ENCODE peak calls at places on chromosomes 3 and 15, in five cellular contexts. B, X, M, Y and A are unnamed samples.

GRCh38 chr3:138944842-138945645 is 1.9 kb downstream of the FOXL2 start:
- DNase-seq in B (peak; percentile 77), X (peak; percentile 18), M (no peak), Y (no peak), A (peak; percentile 76)

GRCh38 chr3:13348671-13349396 is 71.3 kb downstream of the NUP210 start:
- DNase-seq in B (no peak), X (no peak), M (no peak), Y (no peak), A (no peak)

GRCh38 chr3:98329392-98330124 is 24.1 kb upstream of the OR5K4 start:
- DNase-seq in B (no peak), X (peak; percentile 15), M (no peak), Y (peak; percentile 13), A (no peak)

GRCh38 chr15:75214293-75215096 is 12.8 kb downstream of the C15orf39 start:
- DNase-seq in B (no peak), X (no peak), M (no peak), Y (peak; percentile 17), A (no peak)

GRCh38 chr3:184299488-184300376 is 691 bp downstream of the PSMD2 start:
- DNase-seq in B (no peak), X (no peak), M (no peak), Y (no peak), A (no peak)

GRCh38 chr15:48087844-48088243 is 32.9 kb upstream of the SLC24A5 start:
- DNase-seq in B (no peak), X (no peak), M (no peak), Y (no peak), A (no peak)

GRCh38 chr15:69468241-69469121 is 15.9 kb downstream of the RPLP1 start:
- DNase-seq in B (no peak), X (peak; percentile 61), M (no peak), Y (peak; percentile 62), A (no peak)

GRCh38 chr15:74156678-74157411 is 16.7 kb upstream of the ISLR start:
- DNase-seq in B (peak; percentile 65), X (no peak), M (no peak), Y (no peak), A (no peak)

GRCh38 chr15:99845009-99845408 is 111.8 kb upstream of the LYSMD4 start:
- DNase-seq in B (no peak), X (no peak), M (no peak), Y (no peak), A (no peak)

GRCh38 chr15:92074646-92075045 is 221.1 kb downstream of the SLCO3A1 start:
- DNase-seq in B (no peak), X (no peak), M (no peak), Y (no peak), A (no peak)

GRCh38 chr15:93424131-93424530 is 335.1 kb upstream of the RGMA start:
- DNase-seq in B (no peak), X (no peak), M (no peak), Y (no peak), A (no peak)

GRCh38 chr3:87426916-87427315 is 150.5 kb upstream of the POU1F1 start:
- DNase-seq in B (no peak), X (no peak), M (no peak), Y (no peak), A (no peak)

GRCh38 chr3:168877899-168878298 is 782.2 kb upstream of the GOLIM4 start:
- DNase-seq in B (no peak), X (no peak), M (no peak), Y (no peak), A (no peak)

GRCh38 chr3:11510001-11510760 is 133.5 kb downstream of the VGLL4 start:
- DNase-seq in B (no peak), X (no peak), M (no peak), Y (no peak), A (no peak)

GRCh38 chr3:129052675-129053074 is 7.9 kb upstream of the GP9 start:
- DNase-seq in B (no peak), X (peak; percentile 56), M (no peak), Y (no peak), A (peak; percentile 55)

GRCh38 chr15:49758856-49759255 is 138.0 kb downstream of the DTWD1 start:
- DNase-seq in B (no peak), X (no peak), M (no peak), Y (no peak), A (no peak)

GRCh38 chr3:184158394-184158793 is 3.2 kb downstream of the DVL3 start:
- DNase-seq in B (no peak), X (no peak), M (no peak), Y (no peak), A (peak; percentile 41)

GRCh38 chr15:52483712-52484111 is 45.0 kb downstream of the MYO5A start:
- DNase-seq in B (no peak), X (no peak), M (no peak), Y (peak; percentile 35), A (no peak)

GRCh38 chr15:27017168-27017809 is 46.3 kb downstream of the GABRG3 start:
- DNase-seq in B (no peak), X (no peak), M (peak; percentile 49), Y (peak; percentile 27), A (no peak)

GRCh38 chr15:43134157-43134637 is 811 bp downstream of the TMEM62 start:
- DNase-seq in B (no peak), X (no peak), M (no peak), Y (no peak), A (no peak)

GRCh38 chr3:112038863-112039262 is 4.3 kb downstream of the TMPRSS7 start:
- DNase-seq in B (no peak), X (no peak), M (no peak), Y (no peak), A (no peak)

GRCh38 chr3:100458814-100459213 is 33.6 kb upstream of the TMEM45A start:
- DNase-seq in B (no peak), X (no peak), M (no peak), Y (no peak), A (no peak)

GRCh38 chr15:101051291-101052030 is 132.3 kb downstream of the LRRK1 start:
- DNase-seq in B (peak; percentile 72), X (no peak), M (no peak), Y (no peak), A (peak; percentile 63)

GRCh38 chr3:197847866-197848401 is 56.9 kb downstream of the LRCH3 start:
- DNase-seq in B (no peak), X (peak; percentile 18), M (peak; percentile 45), Y (no peak), A (no peak)

GRCh38 chr3:123642182-123642956 is 57.5 kb upstream of the HACD2 start:
- DNase-seq in B (no peak), X (peak; percentile 84), M (peak; percentile 60), Y (peak; percentile 73), A (peak; percentile 77)

GRCh38 chr3:16864610-16865313 is 20.0 kb upstream of the PLCL2 start:
- DNase-seq in B (no peak), X (no peak), M (no peak), Y (no peak), A (no peak)

GRCh38 chr15:81209635-81210034 is 13.0 kb downstream of the IL16 start:
- DNase-seq in B (no peak), X (no peak), M (no peak), Y (no peak), A (no peak)
- TF ChIP-seq POLR2AphosphoS5 in B (no peak), X (no peak), M (no peak), Y (no peak), A (no peak)

GRCh38 chr3:185332026-185332735 is 30.8 kb upstream of the MAP3K13 start:
- DNase-seq in B (no peak), X (no peak), M (no peak), Y (peak; percentile 69), A (no peak)

GRCh38 chr3:185337231-185337816 is 25.6 kb upstream of the MAP3K13 start:
- DNase-seq in B (no peak), X (no peak), M (no peak), Y (no peak), A (no peak)

GRCh38 chr3:185330644-185331043 is 32.3 kb upstream of the MAP3K13 start:
- DNase-seq in B (no peak), X (no peak), M (no peak), Y (no peak), A (no peak)

GRCh38 chr3:185339945-185340344 is 23.0 kb upstream of the MAP3K13 start:
- DNase-seq in B (no peak), X (no peak), M (no peak), Y (no peak), A (no peak)

DNA sequence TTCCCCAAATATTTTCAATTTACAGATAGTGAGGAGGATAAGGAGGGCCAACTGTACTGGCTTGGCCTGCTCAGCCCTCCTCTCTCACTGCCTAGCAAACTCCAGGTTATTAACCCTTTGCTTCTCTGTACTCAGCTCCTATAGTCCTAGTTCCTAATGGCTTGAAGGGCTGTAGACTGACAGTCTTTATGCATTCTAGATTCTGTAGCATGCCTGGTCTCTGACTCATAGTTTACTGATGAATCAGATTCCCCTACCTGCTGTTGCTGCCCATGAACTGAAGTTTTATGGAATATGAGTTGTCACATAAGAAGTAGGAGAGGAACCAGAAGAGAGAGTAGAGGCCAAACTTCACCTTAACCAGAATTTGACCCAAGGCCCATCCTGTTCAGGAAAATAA is 27.1 kb upstream of the MAP3K13 start:
- DNase-seq in B (no peak), X (no peak), M (no peak), Y (no peak), A (no peak)
- TF ChIP-seq POLR2AphosphoS5 in B (no peak), X (peak; percentile 32), M (no peak), Y (no peak), A (no peak)

DNA sequence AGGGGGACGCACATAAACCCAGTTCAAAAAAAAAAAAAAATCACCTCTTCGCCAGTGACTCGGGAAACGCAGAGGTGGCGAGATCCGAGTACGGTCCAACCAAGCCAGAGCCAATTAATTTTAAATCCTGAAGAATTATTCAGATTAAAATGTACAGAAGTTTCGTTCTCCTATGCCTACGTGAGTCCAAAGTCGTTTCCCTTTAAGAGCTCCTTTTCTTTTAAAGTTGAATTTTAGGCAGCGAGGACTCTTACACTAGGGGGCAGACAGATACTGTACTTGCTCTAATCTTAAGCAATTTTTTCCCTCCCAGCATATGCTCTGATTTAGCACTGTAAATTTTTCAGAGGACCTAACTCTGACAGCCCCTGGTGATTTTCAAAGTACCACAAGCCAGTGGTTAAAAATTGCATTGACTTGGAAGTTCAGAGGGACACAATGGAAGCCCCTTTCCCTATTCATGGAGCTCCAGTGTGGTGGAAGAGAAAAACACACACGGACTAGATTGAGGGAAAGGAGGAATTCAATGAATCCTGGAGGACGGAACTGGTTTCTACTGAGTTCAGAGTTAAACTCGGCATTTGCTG is 3.3 kb upstream of the NR2F2 start:
- DNase-seq in B (no peak), X (no peak), M (no peak), Y (peak; percentile 73), A (no peak)
- TF ChIP-seq POLR2AphosphoS5 in B (no peak), X (peak; percentile 40), M (no peak), Y (no peak), A (no peak)

DNA sequence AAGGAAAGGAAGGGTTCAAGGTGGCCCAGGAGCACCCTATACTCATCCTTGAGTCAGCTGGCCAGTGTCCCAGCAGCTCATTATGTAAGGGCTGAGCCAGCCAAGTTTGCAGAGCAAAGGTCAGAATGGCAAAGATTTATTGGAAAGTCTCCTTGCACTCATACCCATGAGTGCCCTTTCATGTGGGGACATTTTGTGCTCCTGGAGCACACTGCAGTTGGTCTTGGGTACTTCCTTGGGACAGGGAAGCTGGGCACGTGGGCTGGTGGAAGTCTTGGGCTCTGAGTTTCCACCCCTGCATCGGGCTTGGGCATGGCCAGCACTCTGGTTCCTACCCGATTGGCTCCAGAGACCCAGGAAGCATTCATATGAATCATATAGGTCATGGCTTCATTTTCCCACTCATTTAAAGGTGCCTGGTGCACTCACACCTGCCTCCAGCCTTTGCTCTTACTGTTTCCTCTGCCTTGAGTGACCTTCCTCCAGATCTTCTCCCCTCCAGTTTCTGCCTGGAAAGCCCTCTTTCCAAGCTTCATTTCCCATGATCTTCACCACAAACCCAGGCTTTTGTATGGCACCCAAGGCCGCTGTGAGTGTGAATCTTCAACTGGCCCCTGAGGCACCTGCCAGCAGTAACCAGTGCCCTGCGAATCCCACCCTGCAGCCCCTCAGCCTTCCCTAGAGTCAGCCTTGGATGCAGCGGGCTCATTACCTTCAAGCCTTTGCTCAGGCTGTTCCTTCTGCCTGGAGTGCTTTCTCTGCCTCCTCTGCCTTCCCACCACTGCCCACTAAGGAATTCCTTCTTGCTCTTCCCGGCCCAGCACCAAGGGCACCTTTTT is 10.5 kb upstream of the PRKCD start:
- DNase-seq in B (no peak), X (peak; percentile 81), M (no peak), Y (no peak), A (no peak)
- TF ChIP-seq POLR2AphosphoS5 in B (no peak), X (peak; percentile 87), M (no peak), Y (no peak), A (peak; percentile 37)